ENCODE peak calls at places on chromosomes 5 and 9, in ten cellular contexts. Q is heart left ventricle, X is NB4, P is HCT116, L is thyroid gland, R is HepG2, Z is adrenal gland, U is K562, Y is lower leg skin, K is H1. T is an unnamed sample.

GRCh38 chr5:60842859-60843692 is 993 bp downstream of the ELOVL7 start:
- DNase-seq in Q (no peak), X (no peak), P (no peak), L (peak; percentile 39), R (no peak), Z (peak; percentile 21), U (no peak), Y (no peak), K (peak; percentile 69), T (no peak)

GRCh38 chr5:73917433-73917832 is 291.4 kb downstream of the ARHGEF28 start:
- DNase-seq in Q (no peak), X (no peak), P (no peak), L (peak; percentile 82), R (no peak), Z (peak; percentile 69), U (no peak), Y (no peak), K (no peak), T (peak; percentile 38)

GRCh38 chr9:75996726-75997125 is 106.3 kb downstream of the PCSK5 start:
- DNase-seq in Q (no peak), X (no peak), P (no peak), L (no peak), R (peak; percentile 23), Z (no peak), U (no peak), Y (no peak), K (no peak), T (no peak)

GRCh38 chr5:9782806-9783560 is 152.8 kb upstream of the TAS2R1 start:
- DNase-seq in Q (no peak), X (no peak), P (no peak), L (no peak), R (no peak), Z (no peak), U (no peak), Y (no peak), K (no peak), T (no peak)

GRCh38 chr5:38249286-38249685 is 9.1 kb upstream of the EGFLAM start:
- DNase-seq in Q (no peak), X (no peak), P (no peak), L (no peak), R (no peak), Z (no peak), U (no peak), Y (no peak), K (no peak), T (no peak)

GRCh38 chr5:30894811-30895210 is 298.7 kb upstream of the CDH6 start:
- DNase-seq in Q (no peak), X (no peak), P (no peak), L (no peak), R (no peak), Z (no peak), U (no peak), Y (no peak), K (no peak), T (no peak)

GRCh38 chr9:6566409-6567139 is 79.0 kb downstream of the GLDC start:
- DNase-seq in Q (no peak), X (peak; percentile 87), P (peak; percentile 95), L (no peak), R (no peak), Z (peak; percentile 71), U (no peak), Y (no peak), K (no peak), T (no peak)

GRCh38 chr5:126872558-126873349 is 95.8 kb downstream of the LMNB1 start:
- DNase-seq in Q (no peak), X (no peak), P (no peak), L (no peak), R (no peak), Z (peak; percentile 52), U (no peak), Y (no peak), K (no peak), T (no peak)

GRCh38 chr5:18745988-18746615 is 1111.8 kb downstream of the TAF11L14 start:
- DNase-seq in Q (no peak), X (peak; percentile 92), P (no peak), L (no peak), R (peak; percentile 45), Z (peak; percentile 18), U (no peak), Y (no peak), K (no peak), T (no peak)

GRCh38 chr5:127235136-127235535 is 55.5 kb upstream of the MEGF10 start:
- DNase-seq in Q (no peak), X (no peak), P (no peak), L (no peak), R (no peak), Z (no peak), U (no peak), Y (no peak), K (no peak), T (no peak)

GRCh38 chr5:137752873-137753226 is 1.3 kb downstream of the HNRNPA0 start:
- DNase-seq in Q (peak; percentile 25), X (peak; percentile 80), P (no peak), L (peak; percentile 20), R (peak; percentile 17), Z (peak; percentile 44), U (peak; percentile 38), Y (peak; percentile 84), K (peak; percentile 55), T (peak; percentile 27)

GRCh38 chr5:171703116-171703515 is 82.5 kb upstream of the SMIM23 start:
- DNase-seq in Q (peak; percentile 5), X (no peak), P (no peak), L (no peak), R (no peak), Z (no peak), U (no peak), Y (no peak), K (no peak), T (no peak)
- TF ChIP-seq POLR2A in Q (no peak), X (no peak), P (no peak), L (no peak), R (no peak), Z (no peak), U (no peak), Y (no peak), K (no peak), T (no peak)

GRCh38 chr9:88535932-88536324 is 950 bp downstream of the NXNL2 start:
- DNase-seq in Q (no peak), X (no peak), P (no peak), L (peak; percentile 7), R (no peak), Z (peak; percentile 35), U (no peak), Y (no peak), K (no peak), T (no peak)
- H3K4me3 ChIP-seq in Q (peak overlapping the region; percentile 45), X (no peak overlapping the region), P (peak overlapping the region; percentile 77), L (no peak overlapping the region), R (no peak overlapping the region), Z (no peak overlapping the region), U (no peak overlapping the region), Y (no peak overlapping the region), K (peak overlapping the region; percentile 59), T (peak overlapping the region; percentile 47)

DNA sequence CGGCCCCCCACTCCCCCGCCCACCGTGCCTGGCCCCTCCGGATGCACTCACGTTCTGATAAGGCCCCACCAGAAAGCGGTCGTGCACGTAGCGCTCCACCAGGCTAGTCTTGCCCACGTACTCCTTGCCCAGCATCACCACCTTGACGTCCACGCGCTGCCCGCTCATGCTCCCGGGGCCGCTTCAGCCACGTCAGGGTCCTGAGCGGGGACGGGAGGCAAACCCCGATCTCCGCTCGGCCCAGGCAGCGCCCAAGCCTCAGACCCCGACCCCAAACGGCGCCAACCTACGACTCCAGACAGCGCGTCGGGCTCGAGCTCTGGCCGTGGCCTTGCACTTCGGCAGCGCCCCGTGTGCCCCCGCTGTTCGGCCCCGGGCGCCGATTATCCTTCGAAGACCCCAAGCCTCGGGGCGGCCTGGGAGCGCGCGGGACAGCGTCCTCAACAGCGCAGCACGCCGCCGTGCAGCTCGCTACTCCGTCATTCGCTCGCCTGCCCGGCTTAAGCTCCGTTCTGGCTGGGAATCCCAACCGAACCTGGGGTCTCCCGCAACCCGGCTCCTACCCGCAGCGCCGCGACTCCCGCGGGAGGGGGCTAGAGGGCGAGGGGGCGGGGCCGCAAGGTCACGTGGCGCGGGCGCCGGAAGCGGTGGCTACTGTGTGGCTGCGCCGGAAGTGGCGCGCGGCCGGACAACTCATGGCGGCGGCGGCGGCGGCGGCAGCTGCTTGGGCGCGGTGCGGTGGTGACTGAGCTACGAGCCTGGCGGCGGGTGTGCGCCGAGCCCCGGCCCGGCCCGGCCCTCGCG is at the start of the genes PRELID1 and RAB24:
- DNase-seq in Q (peak; percentile 92), X (peak; percentile 90), P (no peak), L (peak; percentile 88), R (peak; percentile 67), Z (peak; percentile 92), U (peak; percentile 92), Y (peak; percentile 98), K (peak; percentile 97), T (peak; percentile 92)
- TF ChIP-seq POLR2A in Q (peak; percentile 82), X (peak; percentile 71), P (peak; percentile 69), L (no peak), R (no peak), Z (peak; percentile 70), U (peak; percentile 77), Y (no peak), K (peak; percentile 50), T (peak; percentile 11)

GRCh38 chr9:72292184-72292787 is 72.7 kb downstream of the ZFAND5 start:
- DNase-seq in Q (no peak), X (peak; percentile 42), P (no peak), L (no peak), R (peak; percentile 30), Z (peak; percentile 13), U (no peak), Y (no peak), K (no peak), T (no peak)

GRCh38 chr9:72294952-72295351 is 70.1 kb downstream of the ZFAND5 start:
- DNase-seq in Q (no peak), X (no peak), P (no peak), L (peak; percentile 24), R (peak; percentile 44), Z (peak; percentile 85), U (no peak), Y (no peak), K (no peak), T (peak; percentile 31)

GRCh38 chr9:72290311-72290710 is 74.7 kb downstream of the ZFAND5 start:
- DNase-seq in Q (no peak), X (no peak), P (no peak), L (no peak), R (no peak), Z (no peak), U (no peak), Y (no peak), K (no peak), T (no peak)

GRCh38 chr9:72297516-72297915 is 67.5 kb downstream of the ZFAND5 start:
- DNase-seq in Q (no peak), X (no peak), P (no peak), L (no peak), R (no peak), Z (no peak), U (no peak), Y (no peak), K (no peak), T (no peak)

DNA sequence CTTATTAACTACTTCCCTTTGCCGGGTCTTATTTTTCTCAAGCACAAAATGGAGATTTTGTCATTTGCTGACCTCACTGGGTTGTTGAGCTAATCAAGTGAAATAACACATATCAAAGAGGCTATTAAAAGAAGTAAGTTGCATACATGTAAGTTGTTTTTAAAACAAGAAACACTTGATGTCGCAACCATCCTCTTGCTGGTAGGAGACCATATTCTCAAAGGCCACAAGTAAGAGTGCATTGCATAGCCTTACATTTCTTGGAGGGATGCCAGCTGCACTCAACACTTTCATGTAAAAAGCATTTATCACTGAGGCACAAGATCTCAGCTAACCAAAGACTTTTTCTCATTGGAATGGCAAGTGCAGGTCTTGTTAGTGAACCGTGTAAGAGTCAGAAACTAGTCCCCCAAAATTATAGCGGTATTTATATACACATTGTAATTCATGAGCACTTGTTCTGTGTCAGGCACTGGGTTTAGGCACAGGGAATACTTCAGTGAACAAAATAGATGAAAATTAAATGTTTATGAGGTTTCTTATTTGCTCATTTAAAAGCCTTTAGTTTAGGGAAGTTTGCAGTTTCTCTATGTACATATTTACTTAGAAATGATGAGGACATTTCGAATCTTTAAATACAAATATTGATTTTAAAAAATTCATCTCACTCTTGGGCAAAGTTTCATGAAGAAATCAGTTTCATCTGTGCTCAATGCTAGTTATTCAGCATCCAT is 72.0 kb downstream of the ZFAND5 start:
- DNase-seq in Q (no peak), X (peak; percentile 86), P (no peak), L (no peak), R (no peak), Z (peak; percentile 30), U (no peak), Y (no peak), K (no peak), T (peak; percentile 36)
- H3K4me3 ChIP-seq in Q (no peak overlapping the region), X (no peak overlapping the region), P (no peak overlapping the region), L (no peak overlapping the region), R (no peak overlapping the region), Z (no peak overlapping the region), U (no peak overlapping the region), Y (no peak overlapping the region), K (no peak overlapping the region), T (no peak overlapping the region)